ENCODE peak calls at places on chromosome 2, in five cellular contexts. One of them, this sample, is unnamed.

GRCh38 chr2:113169002-113169530 is 4.7 kb upstream of the PSD4 start:
- DNase-seq in activated CD4-positive, CD25-positive, alpha-beta regulatory T cell: no peak
- DNase-seq in A549: no peak
- DNase-seq in NCI-H1092: no peak
- DNase-seq in H54: no peak
- DNase-seq in this sample: no peak

GRCh38 chr2:119768731-119769130 is 9.0 kb downstream of the PTPN4 start:
- DNase-seq in activated CD4-positive, CD25-positive, alpha-beta regulatory T cell: no peak
- DNase-seq in A549: no peak
- DNase-seq in NCI-H1092: no peak
- DNase-seq in H54: no peak
- DNase-seq in this sample: no peak

GRCh38 chr2:204150695-204151240 is 214.2 kb downstream of the ICOS start:
- DNase-seq in activated CD4-positive, CD25-positive, alpha-beta regulatory T cell: no peak
- DNase-seq in A549: no peak
- DNase-seq in NCI-H1092: no peak
- DNase-seq in H54: no peak
- DNase-seq in this sample: no peak

GRCh38 chr2:175147196-175147595 is 20.8 kb downstream of the ATF2 start:
- DNase-seq in activated CD4-positive, CD25-positive, alpha-beta regulatory T cell: no peak
- DNase-seq in A549: no peak
- DNase-seq in NCI-H1092: no peak
- DNase-seq in H54: no peak
- DNase-seq in this sample: no peak

GRCh38 chr2:12965540-12966269 is 249.0 kb downstream of the TRIB2 start:
- DNase-seq in activated CD4-positive, CD25-positive, alpha-beta regulatory T cell: no peak
- DNase-seq in A549: no peak
- DNase-seq in NCI-H1092: no peak
- DNase-seq in H54: peak
- DNase-seq in this sample: no peak

GRCh38 chr2:47675196-47675825 is 107.6 kb upstream of the MSH6 start:
- DNase-seq in activated CD4-positive, CD25-positive, alpha-beta regulatory T cell: no peak
- DNase-seq in A549: no peak
- DNase-seq in NCI-H1092: no peak
- DNase-seq in H54: no peak
- DNase-seq in this sample: no peak

GRCh38 chr2:126753501-126754212 is 97.7 kb downstream of the GYPC start:
- DNase-seq in activated CD4-positive, CD25-positive, alpha-beta regulatory T cell: no peak
- DNase-seq in A549: no peak
- DNase-seq in NCI-H1092: no peak
- DNase-seq in H54: no peak
- DNase-seq in this sample: no peak

GRCh38 chr2:208083807-208084206 is 40.5 kb downstream of the CRYGD start:
- DNase-seq in activated CD4-positive, CD25-positive, alpha-beta regulatory T cell: no peak
- DNase-seq in A549: no peak
- DNase-seq in NCI-H1092: no peak
- DNase-seq in H54: no peak
- DNase-seq in this sample: no peak

GRCh38 chr2:177758591-177759371 is 313.8 kb downstream of the PDE11A start:
- DNase-seq in activated CD4-positive, CD25-positive, alpha-beta regulatory T cell: no peak
- DNase-seq in A549: no peak
- DNase-seq in NCI-H1092: no peak
- DNase-seq in H54: peak
- DNase-seq in this sample: no peak

GRCh38 chr2:105291981-105292380 is 37.6 kb downstream of the TGFBRAP1 start:
- DNase-seq in activated CD4-positive, CD25-positive, alpha-beta regulatory T cell: no peak
- DNase-seq in A549: no peak
- DNase-seq in NCI-H1092: no peak
- DNase-seq in H54: no peak
- DNase-seq in this sample: no peak

GRCh38 chr2:26002617-26003310 is 20.5 kb upstream of the KIF3C start:
- DNase-seq in activated CD4-positive, CD25-positive, alpha-beta regulatory T cell: no peak
- DNase-seq in A549: no peak
- DNase-seq in NCI-H1092: no peak
- DNase-seq in H54: no peak
- DNase-seq in this sample: no peak

GRCh38 chr2:175605989-175606841 is 395.9 kb downstream of the LNPK start:
- DNase-seq in activated CD4-positive, CD25-positive, alpha-beta regulatory T cell: no peak
- DNase-seq in A549: no peak
- DNase-seq in NCI-H1092: peak
- DNase-seq in H54: no peak
- DNase-seq in this sample: no peak

GRCh38 chr2:3460831-3461544 is 58.3 kb downstream of the ADI1 start:
- DNase-seq in activated CD4-positive, CD25-positive, alpha-beta regulatory T cell: no peak
- DNase-seq in A549: no peak
- DNase-seq in NCI-H1092: no peak
- DNase-seq in H54: no peak
- DNase-seq in this sample: no peak

GRCh38 chr2:191499874-191500565 is 177.9 kb upstream of the NABP1 start:
- DNase-seq in activated CD4-positive, CD25-positive, alpha-beta regulatory T cell: no peak
- DNase-seq in A549: no peak
- DNase-seq in NCI-H1092: no peak
- DNase-seq in H54: no peak
- DNase-seq in this sample: no peak

GRCh38 chr2:113203901-113204519 is 30.2 kb downstream of the PSD4 start:
- DNase-seq in activated CD4-positive, CD25-positive, alpha-beta regulatory T cell: peak
- DNase-seq in A549: peak
- DNase-seq in NCI-H1092: peak
- DNase-seq in H54: peak
- DNase-seq in this sample: peak

GRCh38 chr2:203691149-203691548 is 15.3 kb upstream of the CD28 start:
- DNase-seq in activated CD4-positive, CD25-positive, alpha-beta regulatory T cell: no peak
- DNase-seq in A549: no peak
- DNase-seq in NCI-H1092: no peak
- DNase-seq in H54: no peak
- DNase-seq in this sample: no peak

GRCh38 chr2:26735096-26735495 is 29.0 kb upstream of the SLC35F6 start:
- DNase-seq in activated CD4-positive, CD25-positive, alpha-beta regulatory T cell: no peak
- DNase-seq in A549: no peak
- DNase-seq in NCI-H1092: no peak
- DNase-seq in H54: peak
- DNase-seq in this sample: no peak

GRCh38 chr2:196640031-196640548 is 575 bp downstream of the CCDC150 start:
- DNase-seq in activated CD4-positive, CD25-positive, alpha-beta regulatory T cell: no peak
- DNase-seq in A549: no peak
- DNase-seq in NCI-H1092: no peak
- DNase-seq in H54: no peak
- DNase-seq in this sample: no peak

GRCh38 chr2:43083710-43084698 is 142.4 kb downstream of the ZFP36L2 start:
- DNase-seq in activated CD4-positive, CD25-positive, alpha-beta regulatory T cell: no peak
- DNase-seq in A549: no peak
- DNase-seq in NCI-H1092: no peak
- DNase-seq in H54: no peak
- DNase-seq in this sample: no peak

GRCh38 chr2:217647226-217647625 is 355.6 kb downstream of the TNS1 start:
- DNase-seq in activated CD4-positive, CD25-positive, alpha-beta regulatory T cell: no peak
- DNase-seq in A549: no peak
- DNase-seq in NCI-H1092: no peak
- DNase-seq in H54: no peak
- DNase-seq in this sample: no peak

GRCh38 chr2:86398500-86398899 is 42.7 kb upstream of the KDM3A start:
- DNase-seq in activated CD4-positive, CD25-positive, alpha-beta regulatory T cell: no peak
- DNase-seq in A549: no peak
- DNase-seq in NCI-H1092: no peak
- DNase-seq in H54: no peak
- DNase-seq in this sample: no peak

GRCh38 chr2:96156926-96157648 is 11.8 kb upstream of the DUSP2 start:
- DNase-seq in activated CD4-positive, CD25-positive, alpha-beta regulatory T cell: no peak
- DNase-seq in A549: no peak
- DNase-seq in NCI-H1092: no peak
- DNase-seq in H54: no peak
- DNase-seq in this sample: no peak

GRCh38 chr2:171154348-171154747 is 6.3 kb downstream of the TLK1 start:
- DNase-seq in activated CD4-positive, CD25-positive, alpha-beta regulatory T cell: no peak
- DNase-seq in A549: no peak
- DNase-seq in NCI-H1092: no peak
- DNase-seq in H54: no peak
- DNase-seq in this sample: no peak

GRCh38 chr2:205543262-205543843 is 138.9 kb upstream of the NRP2 start:
- DNase-seq in activated CD4-positive, CD25-positive, alpha-beta regulatory T cell: no peak
- DNase-seq in A549: no peak
- DNase-seq in NCI-H1092: no peak
- DNase-seq in H54: no peak
- DNase-seq in this sample: no peak

GRCh38 chr2:119523959-119524694 is at the start of gene SCTR:
- DNase-seq in activated CD4-positive, CD25-positive, alpha-beta regulatory T cell: no peak
- DNase-seq in A549: no peak
- DNase-seq in NCI-H1092: no peak
- DNase-seq in H54: no peak
- DNase-seq in this sample: no peak

GRCh38 chr2:30185175-30185574 is 38.4 kb downstream of the YPEL5 start:
- DNase-seq in activated CD4-positive, CD25-positive, alpha-beta regulatory T cell: no peak
- DNase-seq in A549: no peak
- DNase-seq in NCI-H1092: no peak
- DNase-seq in H54: no peak
- DNase-seq in this sample: no peak

GRCh38 chr2:137252934-137253333 is 487.6 kb downstream of the THSD7B start:
- DNase-seq in activated CD4-positive, CD25-positive, alpha-beta regulatory T cell: no peak
- DNase-seq in A549: no peak
- DNase-seq in NCI-H1092: no peak
- DNase-seq in H54: no peak
- DNase-seq in this sample: no peak

GRCh38 chr2:202638710-202639109 is 3.9 kb downstream of the FAM117B start:
- DNase-seq in activated CD4-positive, CD25-positive, alpha-beta regulatory T cell: no peak
- DNase-seq in A549: no peak
- DNase-seq in NCI-H1092: no peak
- DNase-seq in H54: no peak
- DNase-seq in this sample: no peak

GRCh38 chr2:48434101-48434500 is 95.9 kb upstream of the STON1 start:
- DNase-seq in activated CD4-positive, CD25-positive, alpha-beta regulatory T cell: no peak
- DNase-seq in A549: no peak
- DNase-seq in NCI-H1092: no peak
- DNase-seq in H54: no peak
- DNase-seq in this sample: no peak

GRCh38 chr2:105378921-105379383 is 19.9 kb downstream of the FHL2 start:
- DNase-seq in activated CD4-positive, CD25-positive, alpha-beta regulatory T cell: no peak
- DNase-seq in A549: no peak
- DNase-seq in NCI-H1092: no peak
- DNase-seq in H54: no peak
- DNase-seq in this sample: no peak

GRCh38 chr2:169139993-169140767 is 70.8 kb downstream of the DHRS9 start:
- DNase-seq in activated CD4-positive, CD25-positive, alpha-beta regulatory T cell: no peak
- DNase-seq in A549: no peak
- DNase-seq in NCI-H1092: no peak
- DNase-seq in H54: no peak
- DNase-seq in this sample: no peak

GRCh38 chr2:28516950-28517349 is 21.1 kb downstream of the PLB1 start:
- DNase-seq in activated CD4-positive, CD25-positive, alpha-beta regulatory T cell: no peak
- DNase-seq in A549: no peak
- DNase-seq in NCI-H1092: no peak
- DNase-seq in H54: no peak
- DNase-seq in this sample: no peak

GRCh38 chr2:26729311-26729710 is 34.8 kb upstream of the SLC35F6 start:
- DNase-seq in activated CD4-positive, CD25-positive, alpha-beta regulatory T cell: no peak
- DNase-seq in A549: no peak
- DNase-seq in NCI-H1092: no peak
- DNase-seq in H54: no peak
- DNase-seq in this sample: no peak

GRCh38 chr2:217523246-217523645 is 479.5 kb downstream of the TNS1 start:
- DNase-seq in activated CD4-positive, CD25-positive, alpha-beta regulatory T cell: no peak
- DNase-seq in A549: no peak
- DNase-seq in NCI-H1092: no peak
- DNase-seq in H54: no peak
- DNase-seq in this sample: no peak